ENCODE peak calls at places on chromosomes 13 and 19, in six cellular contexts. H is CD4-positive, alpha-beta T cell; G is tibial artery; M is upper lobe of right lung; C is suprapubic skin; K is astrocyte of the cerebellum. J is an unnamed sample.

GRCh38 chr13:33958964-33959363 is 141.0 kb downstream of the RFC3 start:
- DNase-seq in H (no peak), G (no peak), M (no peak), C (no peak), K (no peak), J (no peak)

GRCh38 chr19:7862413-7862951 is 11.7 kb downstream of the PRR36 start:
- DNase-seq in H (peak; percentile 66), G (no peak), M (peak; percentile 88), C (peak; percentile 80), K (peak; percentile 8), J (peak; percentile 95)

GRCh38 chr19:31938675-31939074 is 406.7 kb upstream of the ZNF507 start:
- DNase-seq in H (no peak), G (no peak), M (no peak), C (no peak), K (no peak), J (no peak)

GRCh38 chr19:57903298-57904174 is 12.9 kb downstream of the ZNF417 start:
- DNase-seq in H (no peak), G (no peak), M (no peak), C (no peak), K (no peak), J (peak; percentile 44)

GRCh38 chr13:48731957-48732569 is 78.3 kb downstream of the CYSLTR2 start:
- DNase-seq in H (peak; percentile 53), G (no peak), M (peak; percentile 69), C (no peak), K (no peak), J (peak; percentile 42)

GRCh38 chr19:38655148-38655824 is 7.8 kb downstream of the ACTN4 start:
- DNase-seq in H (no peak), G (no peak), M (no peak), C (no peak), K (no peak), J (no peak)

GRCh38 chr13:111210488-111210887 is 95.4 kb downstream of the ARHGEF7 start:
- DNase-seq in H (no peak), G (peak; percentile 79), M (peak; percentile 81), C (no peak), K (no peak), J (no peak)

GRCh38 chr13:113967206-113967720 is 6.6 kb downstream of the C13orf46 start:
- DNase-seq in H (no peak), G (no peak), M (peak; percentile 46), C (peak; percentile 50), K (no peak), J (no peak)

GRCh38 chr19:8571006-8571411 is 6.2 kb downstream of the MYO1F start:
- DNase-seq in H (peak; percentile 56), G (no peak), M (peak; percentile 76), C (peak; percentile 62), K (no peak), J (peak; percentile 66)

GRCh38 chr19:38793186-38793585 is 4.2 kb downstream of the LGALS7B start:
- DNase-seq in H (no peak), G (no peak), M (no peak), C (no peak), K (no peak), J (no peak)

GRCh38 chr13:90979059-90979458 is 368.4 kb upstream of the MIR17HG start:
- DNase-seq in H (no peak), G (no peak), M (no peak), C (no peak), K (no peak), J (no peak)

GRCh38 chr13:92164822-92165221 is 766.4 kb downstream of the GPC5 start:
- DNase-seq in H (no peak), G (no peak), M (no peak), C (no peak), K (no peak), J (no peak)

GRCh38 chr13:113275387-113275786 is 21.7 kb upstream of the LAMP1 start:
- DNase-seq in H (peak; percentile 14), G (no peak), M (no peak), C (peak; percentile 46), K (peak; percentile 40), J (peak; percentile 68)

GRCh38 chr13:36866232-36866631 is 47.2 kb downstream of the RFXAP start:
- DNase-seq in H (no peak), G (no peak), M (no peak), C (no peak), K (no peak), J (no peak)

GRCh38 chr13:112790735-112791641 is 101.2 kb downstream of the ATP11A start:
- DNase-seq in H (no peak), G (peak; percentile 51), M (no peak), C (peak; percentile 42), K (no peak), J (no peak)

GRCh38 chr13:39641645-39642044 is 13.8 kb upstream of the COG6 start:
- DNase-seq in H (no peak), G (no peak), M (no peak), C (no peak), K (no peak), J (no peak)

GRCh38 chr13:80173224-80173623 is 167.7 kb downstream of the SPRY2 start:
- DNase-seq in H (no peak), G (no peak), M (no peak), C (no peak), K (no peak), J (no peak)

GRCh38 chr19:6925801-6926751 is 38.7 kb downstream of the ADGRE1 start:
- DNase-seq in H (no peak), G (no peak), M (no peak), C (no peak), K (no peak), J (no peak)

GRCh38 chr13:46858163-46858562 is 38.7 kb downstream of the HTR2A start:
- DNase-seq in H (no peak), G (no peak), M (no peak), C (no peak), K (no peak), J (no peak)

GRCh38 chr13:46858776-46859175 is 38.1 kb downstream of the HTR2A start:
- DNase-seq in H (no peak), G (no peak), M (no peak), C (no peak), K (no peak), J (no peak)

GRCh38 chr13:46855664-46856063 is 41.2 kb downstream of the HTR2A start:
- DNase-seq in H (no peak), G (no peak), M (no peak), C (no peak), K (no peak), J (no peak)

GRCh38 chr13:46852168-46852567 is 44.7 kb downstream of the HTR2A start:
- DNase-seq in H (no peak), G (no peak), M (no peak), C (no peak), K (no peak), J (no peak)

GRCh38 chr13:46855166-46855565 is 41.7 kb downstream of the HTR2A start:
- DNase-seq in H (no peak), G (no peak), M (no peak), C (no peak), K (no peak), J (no peak)
- TF ChIP-seq CTCF in H (no peak), G (no peak), M (no peak), C (no peak), K (no peak), J (no peak)

DNA sequence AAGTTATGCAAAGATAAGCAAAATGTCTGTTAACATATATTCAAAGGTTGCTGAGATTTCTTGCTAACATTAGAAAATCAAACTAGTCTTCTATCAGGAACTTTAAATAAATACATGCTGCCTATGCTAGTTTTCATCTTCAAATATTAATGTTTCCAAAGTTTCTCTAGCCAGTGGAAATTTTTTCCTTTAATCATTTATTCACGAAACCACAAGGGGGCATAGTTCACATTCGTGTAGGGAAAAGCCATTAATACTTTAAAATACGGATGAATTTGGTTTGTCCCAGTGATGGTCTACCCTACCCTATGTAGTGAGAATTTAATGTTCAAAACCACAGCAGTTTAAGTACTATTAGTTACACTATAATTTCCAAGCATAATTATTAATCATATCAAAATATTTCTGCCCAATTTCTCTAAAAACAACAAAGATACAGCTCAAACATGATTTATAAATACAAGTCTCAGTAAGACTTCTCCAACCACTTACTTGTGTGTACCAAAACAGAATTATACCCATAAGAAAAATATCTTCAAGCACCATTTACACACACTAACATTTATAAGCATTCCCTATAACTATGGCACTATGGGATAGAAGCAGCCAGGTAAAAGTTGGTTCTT is 16.2 kb downstream of the NUFIP1 start:
- DNase-seq in H (no peak), G (no peak), M (no peak), C (no peak), K (peak; percentile 20), J (peak; percentile 58)
- TF ChIP-seq CTCF in H (peak; percentile 70), G (peak; percentile 56), M (peak; percentile 62), C (peak; percentile 36), K (peak; percentile 31), J (peak; percentile 54)

GRCh38 chr13:85317781-85318180 is 481.4 kb downstream of the SLITRK6 start:
- DNase-seq in H (no peak), G (no peak), M (no peak), C (no peak), K (no peak), J (no peak)
- TF ChIP-seq CTCF in H (no peak), G (no peak), M (no peak), C (no peak), K (no peak), J (no peak)

DNA sequence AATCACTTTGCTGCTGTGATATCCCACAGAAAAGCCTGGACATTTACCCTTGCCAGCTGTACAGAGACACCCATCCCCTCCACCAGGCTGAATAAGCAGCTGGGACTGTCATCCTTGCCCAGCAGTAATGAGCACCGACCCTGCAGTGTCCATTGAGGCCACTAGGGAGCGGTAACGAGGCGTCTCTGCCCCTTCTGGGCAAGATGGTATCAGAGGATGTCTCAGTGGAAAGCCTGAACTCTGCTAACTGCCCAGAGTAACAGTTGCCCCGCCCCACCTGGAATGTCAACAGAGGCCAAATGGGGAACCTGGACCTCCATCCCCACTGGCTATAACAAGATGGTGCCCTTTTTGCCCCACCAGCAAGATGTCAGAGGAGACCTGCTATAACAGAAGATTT is 22.8 kb upstream of the CEACAM20 start:
- DNase-seq in H (no peak), G (no peak), M (peak; percentile 66), C (no peak), K (no peak), J (peak; percentile 35)
- TF ChIP-seq CTCF in H (no peak), G (no peak), M (peak; percentile 49), C (no peak), K (peak; percentile 47), J (peak; percentile 55)

DNA sequence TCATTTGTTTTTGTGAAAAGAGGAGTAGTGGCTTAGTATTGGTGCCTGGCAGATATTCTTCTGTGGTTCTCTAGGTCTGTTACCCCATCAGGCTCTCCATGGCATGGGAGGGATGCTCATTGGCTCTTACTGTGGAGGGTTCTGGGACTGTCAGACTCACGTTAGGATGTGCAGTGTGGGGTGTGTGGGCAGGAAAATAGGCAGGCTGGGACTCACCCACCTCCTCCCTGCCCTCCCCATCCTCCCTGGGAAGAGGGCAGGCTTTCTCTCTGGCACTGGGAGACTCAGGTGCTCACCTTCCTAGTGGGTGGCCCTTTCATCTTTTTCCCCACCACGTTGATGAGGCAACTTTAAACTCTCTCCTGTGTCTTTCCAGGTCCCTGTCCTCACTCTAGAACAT is 44.2 kb downstream of the ZNF536 start:
- DNase-seq in H (no peak), G (no peak), M (no peak), C (no peak), K (no peak), J (no peak)
- TF ChIP-seq CTCF in H (no peak), G (no peak), M (no peak), C (no peak), K (no peak), J (no peak)

J was measured in cardiac muscle cell.